ENCODE peak calls at places on chromosome 2, in four cellular contexts. H is cardiac fibroblast; E is B cell; T is CD8-positive, alpha-beta memory T cell. I is an unnamed sample.

GRCh38 chr2:79375817-79376216 is 137.0 kb upstream of the CTNNA2 start:
- DNase-seq in H (no peak), E (no peak), T (no peak), I (no peak)

GRCh38 chr2:213834746-213835145 is 550.5 kb downstream of the SPAG16 start:
- DNase-seq in H (peak; percentile 12), E (no peak), T (no peak), I (no peak)

GRCh38 chr2:42054657-42055430 is 7.0 kb downstream of the PKDCC start:
- DNase-seq in H (no peak), E (no peak), T (no peak), I (no peak)

GRCh38 chr2:163692611-163693482 is 43.0 kb downstream of the FIGN start:
- DNase-seq in H (peak; percentile 24), E (no peak), T (no peak), I (no peak)

GRCh38 chr2:105654474-105655004 is 90.2 kb upstream of the NCK2 start:
- DNase-seq in H (no peak), E (no peak), T (no peak), I (no peak)

GRCh38 chr2:128473175-128474013 is 154.7 kb upstream of the HS6ST1 start:
- DNase-seq in H (peak; percentile 39), E (no peak), T (no peak), I (peak; percentile 99)

GRCh38 chr2:58195668-58196067 is 45.5 kb downstream of the FANCL start:
- DNase-seq in H (peak; percentile 9), E (no peak), T (no peak), I (no peak)

GRCh38 chr2:191544511-191545062 is 133.3 kb upstream of the NABP1 start:
- DNase-seq in H (no peak), E (no peak), T (no peak), I (no peak)

GRCh38 chr2:37180006-37180639 is 8.3 kb downstream of the SULT6B1 start:
- DNase-seq in H (no peak), E (no peak), T (no peak), I (no peak)

GRCh38 chr2:54967759-54968365 is 82.4 kb downstream of the RTN4 start:
- DNase-seq in H (peak; percentile 69), E (no peak), T (no peak), I (no peak)

GRCh38 chr2:160835166-160835565 is 325.1 kb upstream of the TANK start:
- DNase-seq in H (no peak), E (no peak), T (no peak), I (no peak)